ENCODE peak calls at places on chromosome 1, in six cellular contexts. I is stimulated activated CD8-positive, alpha-beta memory T cell treated with anti-CD3 and anti-CD28 coated beads, Interleukin-4, amount 100 ng/mL, for 4 hours; H is activated CD4-positive, alpha-beta T cell treated with anti-CD3 and anti-CD28 coated beads, Interleukin-2, amount 10 ng/mL, durations not matched to agents 24 days and 14 days; G is NCI-H1436; O is NCI-H345; E is SK-MEL-5. M is an unnamed sample.
A peak's percentile ranks its signal among the peaks of the same experiment; 100 is the strongest.

GRCh38 chr1:103275725-103276124 is 167.4 kb upstream of the COL11A1 start:
- DNase-seq in O (no peak), G (no peak), I (no peak), H (no peak), E (no peak), M (no peak)

GRCh38 chr1:150028322-150028721 is 17.8 kb upstream of the OTUD7B start:
- DNase-seq in O (no peak), G (no peak), H (no peak), I (no peak), E (no peak), M (no peak)

GRCh38 chr1:22709891-22710687 is 550 bp upstream of the EPHB2 start:
- DNase-seq in G (peak; percentile 46), E (peak; percentile 44), H (no peak), O (peak; percentile 56), I (no peak), M (no peak)

GRCh38 chr1:212078826-212079225 is 43.3 kb downstream of the DTL start:
- DNase-seq in H (no peak), O (no peak), G (no peak), E (no peak), I (no peak), M (no peak)

GRCh38 chr1:40876891-40877290 is 14.7 kb upstream of the CITED4 start:
- DNase-seq in H (no peak), I (no peak), O (no peak), G (no peak), E (no peak), M (no peak)

GRCh38 chr1:183936791-183937190 is 100.7 kb downstream of the COLGALT2 start:
- DNase-seq in G (no peak), I (no peak), O (no peak), H (no peak), E (no peak), M (no peak)

GRCh38 chr1:77281491-77282186 is at the start of gene AK5:
- DNase-seq in H (peak; percentile 81), I (no peak), E (no peak), G (peak; percentile 22), O (peak; percentile 46), M (no peak)

GRCh38 chr1:206979379-206980043 is 9.3 kb upstream of the FCAMR start:
- DNase-seq in H (no peak), I (no peak), O (no peak), G (no peak), E (peak; percentile 62), M (peak; percentile 38)

M was measured in COLO829.